ENCODE peak calls at places on chromosomes 16 and 17, in four cellular contexts. L is SK-N-SH, E is sigmoid colon, T is dermis blood vessel endothelial cell. I is an unnamed sample.

GRCh38 chr17:82098939-82099765 is 1.1 kb upstream of the FASN start:
- DNase-seq in L (no peak), E (no peak), T (no peak), I (no peak)

GRCh38 chr17:74361613-74362391 is at the start of gene BTBD17:
- DNase-seq in L (peak; percentile 78), E (no peak), T (peak; percentile 65), I (no peak)

GRCh38 chr16:83682858-83683235 is 124.9 kb upstream of the HSBP1 start:
- DNase-seq in L (no peak), E (no peak), T (no peak), I (no peak)

GRCh38 chr17:75346906-75347305 is 57.7 kb upstream of the SLC25A19 start:
- DNase-seq in L (no peak), E (no peak), T (no peak), I (no peak)

GRCh38 chr16:14549789-14550153 is 80.3 kb downstream of the PARN start:
- DNase-seq in L (no peak), E (no peak), T (peak; percentile 10), I (no peak)

GRCh38 chr17:27244481-27245223 is 49.3 kb upstream of the WSB1 start:
- DNase-seq in L (no peak), E (peak; percentile 91), T (peak; percentile 65), I (peak; percentile 79)

GRCh38 chr17:83199500-83200201 is 120.2 kb downstream of the METRNL start:
- DNase-seq in L (no peak), E (peak; percentile 73), T (peak; percentile 36), I (peak; percentile 89)

GRCh38 chr17:49382556-49382955 is 20.5 kb upstream of the ZNF652 start:
- DNase-seq in L (no peak), E (peak; percentile 89), T (no peak), I (no peak)

GRCh38 chr17:17004251-17004996 is 32.5 kb upstream of the TNFRSF13B start:
- DNase-seq in L (no peak), E (no peak), T (no peak), I (peak; percentile 66)

GRCh38 chr16:22670551-22670970 is 143.4 kb upstream of the HS3ST2 start:
- DNase-seq in L (peak; percentile 64), E (peak; percentile 65), T (peak; percentile 27), I (no peak)

GRCh38 chr16:12336158-12336557 is 359.6 kb downstream of the SNX29 start:
- DNase-seq in L (no peak), E (no peak), T (no peak), I (no peak)

I was measured in cardiac septum.